ENCODE peak calls at places on chromosomes 11 and 22, in eight cellular contexts. J is H1, F is HCT116, B is uterus, V is A549, P is adrenal gland, S is IMR-90, H is body of pancreas. Y is an unnamed sample.

GRCh38 chr11:8871283-8871775 is 39.7 kb upstream of the AKIP1 start:
- DNase-seq in J (no peak), F (peak), B (peak), V (peak), P (peak), S (peak), H (peak), Y (peak)

GRCh38 chr11:76185931-76186401 is 20.3 kb downstream of the WNT11 start:
- DNase-seq in J (no peak), F (no peak), B (peak), V (no peak), P (peak), S (no peak), H (peak), Y (no peak)

GRCh38 chr11:8683115-8683807 is 669 bp downstream of the RPL27A start:
- DNase-seq in J (no peak), F (no peak), B (no peak), V (no peak), P (no peak), S (no peak), H (no peak), Y (no peak)

GRCh38 chr22:39409630-39410029 is 10.1 kb downstream of the TAB1 start:
- DNase-seq in J (no peak), F (no peak), B (no peak), V (no peak), P (no peak), S (no peak), H (no peak), Y (no peak)

GRCh38 chr11:70782401-70782913 is 384.1 kb downstream of the CTTN start:
- DNase-seq in J (no peak), F (no peak), B (no peak), V (no peak), P (no peak), S (no peak), H (no peak), Y (no peak)

GRCh38 chr11:42407379-42407778 is 904.4 kb upstream of the API5 start:
- DNase-seq in J (peak), F (no peak), B (no peak), V (no peak), P (peak), S (no peak), H (no peak), Y (no peak)

GRCh38 chr22:47563406-47564157 is 801.1 kb downstream of the TBC1D22A start:
- DNase-seq in J (no peak), F (no peak), B (no peak), V (no peak), P (no peak), S (no peak), H (no peak), Y (no peak)

GRCh38 chr11:2567026-2567671 is 122.3 kb downstream of the KCNQ1 start:
- DNase-seq in J (no peak), F (no peak), B (no peak), V (no peak), P (no peak), S (no peak), H (peak), Y (no peak)

GRCh38 chr22:38570841-38571364 is 920 bp upstream of the DMC1 start:
- DNase-seq in J (no peak), F (peak), B (no peak), V (peak), P (peak), S (peak), H (peak), Y (peak)

GRCh38 chr22:30947163-30947820 is 21.3 kb downstream of the MORC2 start:
- DNase-seq in J (no peak), F (no peak), B (peak), V (no peak), P (no peak), S (no peak), H (no peak), Y (no peak)

GRCh38 chr11:1882265-1883238 is 9.1 kb downstream of the PRR33 start:
- DNase-seq in J (peak), F (peak), B (peak), V (peak), P (peak), S (peak), H (peak), Y (peak)

GRCh38 chr11:65551572-65552398 is 6.4 kb downstream of the LTBP3 start:
- DNase-seq in J (no peak), F (peak), B (no peak), V (peak), P (no peak), S (peak), H (peak), Y (peak)

GRCh38 chr22:45949258-45949870 is 27.6 kb downstream of the WNT7B start:
- DNase-seq in J (no peak), F (no peak), B (no peak), V (no peak), P (no peak), S (no peak), H (no peak), Y (no peak)

GRCh38 chr22:24186352-24186740 is 5.1 kb downstream of the SUSD2 start:
- DNase-seq in J (no peak), F (no peak), B (no peak), V (no peak), P (no peak), S (no peak), H (no peak), Y (no peak)

GRCh38 chr22:19636696-19637355 is 77.5 kb upstream of the SEPTIN5 start:
- DNase-seq in J (no peak), F (no peak), B (no peak), V (no peak), P (no peak), S (no peak), H (no peak), Y (peak)

GRCh38 chr11:93983542-93984204 is 37.5 kb upstream of the HEPHL1 start:
- DNase-seq in J (no peak), F (no peak), B (no peak), V (no peak), P (no peak), S (no peak), H (no peak), Y (no peak)

GRCh38 chr11:69831985-69832384 is 12.8 kb upstream of the FGF3 start:
- DNase-seq in J (no peak), F (no peak), B (no peak), V (no peak), P (no peak), S (no peak), H (no peak), Y (no peak)

GRCh38 chr11:72573380-72573949 is 100.8 kb downstream of the PDE2A start:
- DNase-seq in J (no peak), F (peak), B (no peak), V (peak), P (no peak), S (peak), H (no peak), Y (no peak)

GRCh38 chr11:65541093-65542010 is 16.5 kb downstream of the SCYL1 start:
- DNase-seq in J (no peak), F (no peak), B (no peak), V (no peak), P (peak), S (no peak), H (no peak), Y (no peak)

GRCh38 chr11:73469401-73469800 is 93.2 kb downstream of the RELT start:
- DNase-seq in J (no peak), F (no peak), B (peak), V (no peak), P (peak), S (no peak), H (no peak), Y (no peak)

GRCh38 chr11:115670538-115671200 is 166.5 kb upstream of the CADM1 start:
- DNase-seq in J (no peak), F (no peak), B (no peak), V (no peak), P (no peak), S (no peak), H (no peak), Y (no peak)

GRCh38 chr11:120532511-120533196 is 21.1 kb downstream of the GRIK4 start:
- DNase-seq in J (no peak), F (no peak), B (no peak), V (no peak), P (peak), S (peak), H (no peak), Y (no peak)

GRCh38 chr11:11211888-11212287 is 141.2 kb downstream of the CSNK2A3 start:
- DNase-seq in J (no peak), F (no peak), B (no peak), V (no peak), P (no peak), S (no peak), H (no peak), Y (no peak)

GRCh38 chr11:129881570-129882170 is 13.7 kb downstream of the NFRKB start:
- DNase-seq in J (no peak), F (no peak), B (no peak), V (peak), P (no peak), S (peak), H (no peak), Y (no peak)

GRCh38 chr11:69013009-69013951 is at the start of gene MRGPRF:
- DNase-seq in J (peak), F (no peak), B (peak), V (peak), P (peak), S (peak), H (peak), Y (peak)

GRCh38 chr11:62574363-62575057 is 819 bp upstream of the EEF1G start:
- DNase-seq in J (no peak), F (no peak), B (peak), V (no peak), P (no peak), S (peak), H (peak), Y (peak)

GRCh38 chr11:2886936-2887335 is 1.4 kb upstream of the CDKN1C start:
- DNase-seq in J (no peak), F (no peak), B (no peak), V (no peak), P (no peak), S (no peak), H (peak), Y (no peak)

GRCh38 chr22:44398791-44399190 is 86.0 kb upstream of the SHISAL1 start:
- DNase-seq in J (no peak), F (no peak), B (peak), V (no peak), P (no peak), S (no peak), H (peak), Y (peak)

GRCh38 chr22:23190526-23190925 is 10.2 kb downstream of the BCR start:
- DNase-seq in J (no peak), F (no peak), B (no peak), V (no peak), P (no peak), S (no peak), H (no peak), Y (no peak)

GRCh38 chr11:11731311-11732083 is 109.7 kb upstream of the GALNT18 start:
- DNase-seq in J (no peak), F (peak), B (no peak), V (peak), P (peak), S (peak), H (no peak), Y (no peak)

GRCh38 chr11:77568306-77568705 is 21.4 kb upstream of the AQP11 start:
- DNase-seq in J (no peak), F (no peak), B (no peak), V (no peak), P (no peak), S (no peak), H (no peak), Y (no peak)

DNA sequence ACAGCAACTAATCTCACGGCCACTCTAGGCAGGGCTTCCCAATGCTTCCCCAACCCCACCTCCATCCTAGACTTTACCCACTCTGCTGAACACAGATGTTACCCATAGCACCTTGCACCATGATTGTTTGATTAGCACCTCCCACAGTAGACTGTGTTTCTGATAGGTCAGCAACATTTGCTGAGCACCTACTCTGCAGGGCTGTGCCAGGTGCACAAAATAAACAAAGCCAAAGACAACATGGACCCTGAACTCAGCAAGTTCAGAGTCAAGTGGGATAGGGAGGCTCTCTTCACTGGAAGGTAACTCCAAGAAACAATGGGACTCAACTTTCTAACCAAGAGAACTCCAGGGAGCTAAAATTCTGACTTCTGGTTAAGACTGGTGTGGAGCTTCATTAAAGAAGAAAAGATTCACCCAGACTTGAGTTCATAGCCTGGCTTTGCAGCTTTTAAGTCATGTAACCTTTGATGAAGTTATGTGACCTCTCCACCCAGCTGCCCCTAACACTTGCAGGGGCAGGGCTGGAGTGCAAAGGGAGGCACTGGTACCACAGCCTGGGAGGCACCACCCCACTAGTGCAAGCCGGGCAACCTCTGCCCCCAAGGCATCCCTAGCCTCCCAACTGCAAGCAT is 6.7 kb upstream of the RTN4RL2 start:
- DNase-seq in J (no peak), F (no peak), B (no peak), V (no peak), P (no peak), S (no peak), H (peak), Y (no peak)
- TF ChIP-seq POLR2A in J (no peak), F (no peak), B (no peak), V (no peak), P (no peak), S (no peak), H (no peak), Y (no peak)

GRCh38 chr22:42613869-42614268 is 814 bp downstream of the POLDIP3 start:
- DNase-seq in J (no peak), F (no peak), B (no peak), V (no peak), P (peak), S (no peak), H (no peak), Y (no peak)

GRCh38 chr22:42617155-42617983 is 2.7 kb upstream of the POLDIP3 start:
- DNase-seq in J (no peak), F (no peak), B (no peak), V (no peak), P (no peak), S (no peak), H (no peak), Y (no peak)

GRCh38 chr22:42615092-42615859 is 593 bp upstream of the POLDIP3 start:
- DNase-seq in J (peak), F (peak), B (peak), V (peak), P (peak), S (peak), H (peak), Y (peak)

GRCh38 chr22:42612336-42612735 is 2.3 kb downstream of the POLDIP3 start:
- DNase-seq in J (no peak), F (no peak), B (no peak), V (no peak), P (no peak), S (no peak), H (no peak), Y (no peak)

GRCh38 chr22:42614312-42615091 is at the start of gene POLDIP3:
- DNase-seq in J (peak), F (peak), B (peak), V (peak), P (peak), S (peak), H (peak), Y (peak)
- TF ChIP-seq POLR2A in J (no peak), F (no peak), B (peak), V (peak), P (peak), S (no peak), H (peak), Y (peak)

DNA sequence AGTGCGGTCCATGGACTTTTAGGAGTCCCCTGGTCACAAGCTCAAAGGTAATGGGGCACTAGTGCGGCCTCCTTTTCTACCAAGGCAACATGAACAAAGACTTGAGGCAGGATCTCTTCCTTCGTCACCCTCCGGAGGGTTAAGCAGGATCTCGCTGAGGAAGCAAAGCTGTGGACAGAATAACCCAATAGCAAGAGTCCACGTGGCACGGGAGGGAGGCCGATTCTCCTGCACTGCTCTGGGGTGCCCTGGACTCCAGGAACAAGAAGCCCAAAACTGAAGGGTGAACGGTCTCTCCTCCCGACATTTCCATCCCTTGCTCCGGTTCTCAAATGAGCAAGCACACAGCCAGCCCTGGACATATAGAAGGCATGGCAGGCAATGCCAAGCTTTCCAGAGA is 20.7 kb downstream of the MYH9 start:
- DNase-seq in J (no peak), F (no peak), B (peak), V (no peak), P (no peak), S (no peak), H (no peak), Y (no peak)
- TF ChIP-seq POLR2A in J (no peak), F (no peak), B (no peak), V (no peak), P (no peak), S (no peak), H (no peak), Y (no peak)

GRCh38 chr11:61544466-61544865 is 35.9 kb downstream of the LRRC10B start:
- DNase-seq in J (no peak), F (no peak), B (no peak), V (no peak), P (no peak), S (no peak), H (no peak), Y (no peak)

GRCh38 chr11:61545341-61545740 is 35.5 kb downstream of the SYT7 start:
- DNase-seq in J (no peak), F (peak), B (no peak), V (peak), P (no peak), S (no peak), H (no peak), Y (no peak)

GRCh38 chr11:61542661-61543060 is 34.1 kb downstream of the LRRC10B start:
- DNase-seq in J (no peak), F (no peak), B (no peak), V (no peak), P (no peak), S (no peak), H (no peak), Y (no peak)

GRCh38 chr11:61542024-61542461 is 33.5 kb downstream of the LRRC10B start:
- DNase-seq in J (no peak), F (no peak), B (peak), V (no peak), P (no peak), S (no peak), H (peak), Y (no peak)

GRCh38 chr11:61543606-61544306 is 35.2 kb downstream of the LRRC10B start:
- DNase-seq in J (no peak), F (no peak), B (no peak), V (peak), P (no peak), S (peak), H (no peak), Y (no peak)
- TF ChIP-seq POLR2A in J (no peak), F (no peak), B (no peak), V (no peak), P (no peak), S (no peak), H (no peak), Y (no peak)

Y was measured in Peyer's patch.